ENCODE peak calls at places on chromosomes 7 and 10, in seven cellular contexts. G is NCI-H345; J is kidney; I is PC-3; N is naive thymus-derived CD8-positive, alpha-beta T cell; X is iris pigment epithelial cell; E is mesenchymal stem cell. W is an unnamed sample.
A peak's percentile ranks its signal among the peaks of the same experiment; 100 is the strongest.

GRCh38 chr10:11975795-11976194 is 66.8 kb downstream of the UPF2 start:
- DNase-seq in X (no peak), I (peak; percentile 30), J (no peak), E (no peak), N (no peak), G (no peak), W (peak; percentile 75)

GRCh38 chr10:16699435-16699834 is 117.8 kb downstream of the RSU1 start:
- DNase-seq in J (no peak), N (no peak), E (no peak), I (no peak), X (no peak), G (no peak), W (no peak)

GRCh38 chr7:144629011-144629410 is 206.8 kb downstream of the TPK1 start:
- DNase-seq in N (no peak), I (no peak), G (no peak), X (no peak), E (no peak), J (no peak), W (no peak)

GRCh38 chr7:154789404-154789803 is 213.5 kb downstream of the PAXIP1 start:
- DNase-seq in I (peak; percentile 19), X (no peak), E (no peak), G (no peak), J (no peak), N (no peak), W (no peak)

GRCh38 chr7:140348161-140348849 is 50.0 kb downstream of the SLC37A3 start:
- DNase-seq in G (no peak), I (no peak), E (no peak), X (peak; percentile 81), N (no peak), J (no peak), W (peak; percentile 62)

GRCh38 chr10:93245772-93246171 is 172.1 kb downstream of the CYP26A1 start:
- DNase-seq in J (no peak), G (no peak), E (no peak), X (peak; percentile 47), I (no peak), N (no peak), W (no peak)

GRCh38 chr7:54860003-54860775 is 101.2 kb upstream of the SEC61G start:
- DNase-seq in I (no peak), J (no peak), E (no peak), X (peak; percentile 56), N (no peak), G (no peak), W (peak; percentile 38)

GRCh38 chr7:142000244-142000643 is 4.6 kb downstream of the MGAM start:
- DNase-seq in G (no peak), N (no peak), X (no peak), E (no peak), I (no peak), J (no peak), W (peak; percentile 50)

GRCh38 chr7:875051-875450 is 1.3 kb upstream of the GET4 start:
- DNase-seq in E (no peak), J (no peak), X (no peak), N (no peak), G (peak; percentile 75), I (no peak), W (no peak)

GRCh38 chr7:66930341-66930740 is 9.3 kb downstream of the TMEM248 start:
- DNase-seq in J (no peak), N (no peak), X (peak; percentile 35), E (peak; percentile 71), G (no peak), I (peak; percentile 5), W (peak; percentile 31)

GRCh38 chr10:3500408-3500856 is 284.6 kb downstream of the KLF6 start:
- DNase-seq in E (peak; percentile 81), G (no peak), X (peak; percentile 98), N (no peak), J (no peak), I (no peak), W (peak; percentile 72)

GRCh38 chr7:14233026-14233897 is 243.8 kb upstream of the ETV1 start:
- DNase-seq in I (peak; percentile 66), G (peak; percentile 77), J (no peak), E (peak; percentile 30), N (no peak), X (peak; percentile 31), W (peak; percentile 45)

W was measured in epithelial cell of esophagus.